ENCODE peak calls at places on chromosome 11, in seven cellular contexts. R is WTC11; G is uterus; O is activated gamma-delta T cell; P is activated CD4-positive, alpha-beta T cell treated with anti-CD3 and anti-CD28 coated beads for 24 hours; S is nephron progenitor cell; Z is activated CD4-positive, CD25-positive, alpha-beta regulatory T cell treated with anti-CD3 and anti-CD28 coated beads, Interleukin-2, amount 50 U/mL, for 72 hours. B is an unnamed sample.

GRCh38 chr11:122434786-122435185 is 220.7 kb upstream of the UBASH3B start:
- DNase-seq in R (no peak), G (no peak), O (no peak), P (no peak), S (no peak), Z (no peak), B (no peak)

GRCh38 chr11:124865902-124866851 is 945 bp downstream of the ROBO3 start:
- DNase-seq in R (peak), G (no peak), O (peak), P (no peak), S (peak), Z (peak), B (peak)

GRCh38 chr11:60858731-60859464 is 3.1 kb upstream of the PTGDR2 start:
- DNase-seq in R (no peak), G (no peak), O (no peak), P (no peak), S (no peak), Z (no peak), B (no peak)

GRCh38 chr11:48123249-48123875 is 93.2 kb upstream of the OR4B1 start:
- DNase-seq in R (no peak), G (no peak), O (no peak), P (no peak), S (no peak), Z (no peak), B (no peak)

GRCh38 chr11:2261436-2262230 is 8.8 kb downstream of the ASCL2 start:
- DNase-seq in R (no peak), G (no peak), O (no peak), P (no peak), S (no peak), Z (no peak), B (no peak)

GRCh38 chr11:64607381-64608259 is 16.6 kb downstream of the SLC22A12 start:
- DNase-seq in R (no peak), G (peak), O (no peak), P (no peak), S (no peak), Z (no peak), B (no peak)

GRCh38 chr11:70448983-70449567 is 50.7 kb downstream of the CTTN start:
- DNase-seq in R (peak), G (no peak), O (no peak), P (no peak), S (no peak), Z (no peak), B (no peak)

GRCh38 chr11:12871788-12872321 is 137.3 kb upstream of the RASSF10 start:
- DNase-seq in R (no peak), G (peak), O (no peak), P (no peak), S (no peak), Z (no peak), B (no peak)

GRCh38 chr11:90747057-90747456 is 524.2 kb upstream of the CHORDC1 start:
- DNase-seq in R (no peak), G (no peak), O (no peak), P (no peak), S (no peak), Z (no peak), B (no peak)

GRCh38 chr11:117851852-117852251 is 24.6 kb downstream of the FXYD6 start:
- DNase-seq in R (no peak), G (peak), O (no peak), P (no peak), S (no peak), Z (peak), B (no peak)

GRCh38 chr11:125402436-125402835 is 93.6 kb downstream of the FEZ1 start:
- DNase-seq in R (no peak), G (no peak), O (no peak), P (no peak), S (no peak), Z (no peak), B (no peak)

GRCh38 chr11:46445192-46445591 is 53.6 kb upstream of the CHRM4 start:
- DNase-seq in R (no peak), G (no peak), O (no peak), P (no peak), S (no peak), Z (no peak), B (no peak)

GRCh38 chr11:45856044-45856468 is 8.8 kb downstream of the CRY2 start:
- DNase-seq in R (no peak), G (peak), O (no peak), P (no peak), S (no peak), Z (no peak), B (no peak)

GRCh38 chr11:17414317-17414737 is 25.9 kb upstream of the KCNJ11 start:
- DNase-seq in R (no peak), G (no peak), O (no peak), P (no peak), S (no peak), Z (no peak), B (no peak)

GRCh38 chr11:120801801-120802689 is 221.9 kb upstream of the TBCEL start:
- DNase-seq in R (peak), G (peak), O (no peak), P (peak), S (peak), Z (peak), B (peak)

GRCh38 chr11:62923634-62924411 is 2.7 kb upstream of the CHRM1 start:
- DNase-seq in R (no peak), G (no peak), O (no peak), P (no peak), S (peak), Z (no peak), B (no peak)

GRCh38 chr11:44505591-44506054 is 59.8 kb upstream of the CD82 start:
- DNase-seq in R (no peak), G (no peak), O (no peak), P (no peak), S (no peak), Z (no peak), B (no peak)

GRCh38 chr11:2377511-2378443 is 667 bp downstream of the CD81 start:
- DNase-seq in R (peak), G (peak), O (peak), P (no peak), S (peak), Z (peak), B (peak)

GRCh38 chr11:116109228-116109627 is 605.0 kb upstream of the CADM1 start:
- DNase-seq in R (no peak), G (no peak), O (no peak), P (no peak), S (no peak), Z (no peak), B (no peak)

GRCh38 chr11:57131080-57131790 is 50.5 kb upstream of the LRRC55 start:
- DNase-seq in R (peak), G (peak), O (no peak), P (no peak), S (peak), Z (no peak), B (no peak)

GRCh38 chr11:68999093-68999747 is 13.8 kb downstream of the MRGPRF start:
- DNase-seq in R (no peak), G (peak), O (no peak), P (no peak), S (no peak), Z (no peak), B (no peak)

GRCh38 chr11:76030286-76030685 is 176.0 kb downstream of the WNT11 start:
- DNase-seq in R (no peak), G (no peak), O (no peak), P (no peak), S (no peak), Z (no peak), B (no peak)

GRCh38 chr11:114359342-114359741 is 41.0 kb downstream of the C11orf71 start:
- DNase-seq in R (no peak), G (no peak), O (no peak), P (no peak), S (no peak), Z (no peak), B (no peak)

GRCh38 chr11:83521647-83522596 is 235.8 kb upstream of the CCDC90B start:
- DNase-seq in R (peak), G (no peak), O (no peak), P (no peak), S (no peak), Z (no peak), B (no peak)

GRCh38 chr11:123740787-123741158 is 687 bp downstream of the ZNF202 start:
- DNase-seq in R (no peak), G (no peak), O (no peak), P (no peak), S (no peak), Z (no peak), B (no peak)

GRCh38 chr11:36071917-36072500 is 128.1 kb downstream of the LDLRAD3 start:
- DNase-seq in R (no peak), G (no peak), O (no peak), P (no peak), S (no peak), Z (no peak), B (no peak)

GRCh38 chr11:120335596-120335927 is 651 bp upstream of the ARHGEF12 start:
- DNase-seq in R (peak), G (no peak), O (no peak), P (no peak), S (no peak), Z (no peak), B (peak)

GRCh38 chr11:88434333-88434976 is 96.9 kb upstream of the CTSC start:
- DNase-seq in R (no peak), G (no peak), O (no peak), P (no peak), S (no peak), Z (no peak), B (no peak)

GRCh38 chr11:86062719-86063118 is 6.2 kb downstream of the PICALM start:
- DNase-seq in R (no peak), G (no peak), O (no peak), P (no peak), S (no peak), Z (no peak), B (no peak)

GRCh38 chr11:63814383-63814736 is 1.1 kb downstream of the SPINDOC start:
- DNase-seq in R (no peak), G (no peak), O (no peak), P (no peak), S (no peak), Z (no peak), B (no peak)

GRCh38 chr11:2869561-2870427 is 15.8 kb downstream of the CDKN1C start:
- DNase-seq in R (peak), G (no peak), O (no peak), P (no peak), S (peak), Z (no peak), B (no peak)

GRCh38 chr11:69603163-69603836 is 37.7 kb upstream of the CCND1 start:
- DNase-seq in R (no peak), G (no peak), O (no peak), P (no peak), S (no peak), Z (no peak), B (no peak)

GRCh38 chr11:44427432-44427831 is 117.5 kb upstream of the ALX4 start:
- DNase-seq in R (peak), G (no peak), O (no peak), P (no peak), S (peak), Z (no peak), B (no peak)

GRCh38 chr11:69922596-69923111 is 103.4 kb upstream of the FGF3 start:
- DNase-seq in R (no peak), G (no peak), O (no peak), P (no peak), S (no peak), Z (no peak), B (no peak)

GRCh38 chr11:35214792-35215193 is 75.8 kb downstream of the CD44 start:
- DNase-seq in R (peak), G (no peak), O (no peak), P (peak), S (no peak), Z (no peak), B (no peak)

B was measured in NCI-H1930.